ENCODE peak calls at places on chromosomes 12 and 14, in nine cellular contexts. J, A, Z, U, W, S, R, Q and C are unnamed samples.

GRCh38 chr14:101335061-101335661 is 226.1 kb upstream of the DIO3 start:
- DNase-seq in J (no peak), A (no peak), Z (no peak), U (no peak), W (no peak), S (no peak), R (no peak), Q (peak), C (peak)

GRCh38 chr12:124923906-124924734 is 9.7 kb upstream of the UBC start:
- DNase-seq in J (peak), A (no peak), Z (no peak), U (peak), W (no peak), S (no peak), R (no peak), Q (peak), C (peak)

GRCh38 chr14:94392510-94392935 is 4.1 kb upstream of the SERPINA1 start:
- DNase-seq in J (no peak), A (no peak), Z (no peak), U (peak), W (peak), S (peak), R (no peak), Q (no peak), C (peak)

GRCh38 chr12:132700212-132700913 is 10.3 kb upstream of the PGAM5 start:
- DNase-seq in J (peak), A (no peak), Z (no peak), U (no peak), W (no peak), S (no peak), R (no peak), Q (peak), C (peak)

GRCh38 chr14:75832621-75833297 is 149.0 kb downstream of the TGFB3 start:
- DNase-seq in J (no peak), A (no peak), Z (no peak), U (peak), W (no peak), S (peak), R (no peak), Q (no peak), C (peak)

GRCh38 chr12:52434096-52434733 is at the start of gene KRT75:
- DNase-seq in J (no peak), A (no peak), Z (no peak), U (no peak), W (no peak), S (no peak), R (no peak), Q (no peak), C (no peak)

GRCh38 chr12:95446511-95446910 is 27.4 kb upstream of the METAP2 start:
- DNase-seq in J (peak), A (no peak), Z (peak), U (peak), W (no peak), S (no peak), R (no peak), Q (no peak), C (no peak)

GRCh38 chr14:57078054-57078453 is 190.7 kb downstream of the EXOC5 start:
- DNase-seq in J (no peak), A (no peak), Z (no peak), U (no peak), W (no peak), S (no peak), R (no peak), Q (no peak), C (no peak)

GRCh38 chr12:28023156-28023887 is 50.8 kb upstream of the PTHLH start:
- DNase-seq in J (peak), A (peak), Z (no peak), U (peak), W (no peak), S (peak), R (no peak), Q (peak), C (peak)

GRCh38 chr12:70555081-70555480 is 82.1 kb downstream of the PTPRB start:
- DNase-seq in J (no peak), A (no peak), Z (no peak), U (no peak), W (no peak), S (no peak), R (no peak), Q (no peak), C (no peak)

GRCh38 chr12:129719426-129719825 is 184.4 kb downstream of the TMEM132D start:
- DNase-seq in J (no peak), A (no peak), Z (no peak), U (no peak), W (no peak), S (no peak), R (no peak), Q (no peak), C (no peak)

GRCh38 chr12:42124764-42125371 is 19.8 kb downstream of the GXYLT1 start:
- DNase-seq in J (no peak), A (no peak), Z (peak), U (no peak), W (no peak), S (no peak), R (no peak), Q (no peak), C (no peak)

GRCh38 chr12:54246011-54246641 is 33.8 kb downstream of the CBX5 start:
- DNase-seq in J (no peak), A (no peak), Z (no peak), U (no peak), W (no peak), S (no peak), R (no peak), Q (no peak), C (no peak)

GRCh38 chr12:124480469-124481256 is 86.7 kb downstream of the NCOR2 start:
- DNase-seq in J (peak), A (peak), Z (no peak), U (peak), W (peak), S (no peak), R (peak), Q (peak), C (peak)

GRCh38 chr14:68677901-68678300 is 115.0 kb downstream of the ZFP36L1 start:
- DNase-seq in J (no peak), A (no peak), Z (no peak), U (no peak), W (no peak), S (no peak), R (no peak), Q (no peak), C (no peak)

GRCh38 chr12:116498471-116498870 is 60.7 kb upstream of the MAP1LC3B2 start:
- DNase-seq in J (no peak), A (no peak), Z (no peak), U (peak), W (no peak), S (no peak), R (no peak), Q (peak), C (no peak)

GRCh38 chr14:92687681-92688433 is 60.6 kb downstream of the LGMN start:
- DNase-seq in J (peak), A (no peak), Z (peak), U (no peak), W (no peak), S (no peak), R (no peak), Q (no peak), C (peak)

GRCh38 chr12:65493893-65494205 is 215.4 kb downstream of the MSRB3 start:
- DNase-seq in J (no peak), A (no peak), Z (no peak), U (no peak), W (no peak), S (no peak), R (no peak), Q (no peak), C (no peak)

GRCh38 chr14:102993523-102993922 is 63.8 kb downstream of the CDC42BPB start:
- DNase-seq in J (peak), A (peak), Z (no peak), U (peak), W (no peak), S (no peak), R (peak), Q (peak), C (peak)

GRCh38 chr12:95204141-95204866 is 13.0 kb downstream of the FGD6 start:
- DNase-seq in J (peak), A (peak), Z (no peak), U (peak), W (no peak), S (peak), R (peak), Q (peak), C (peak)

GRCh38 chr12:1829306-1829900 is 9.0 kb downstream of the LRTM2 start:
- DNase-seq in J (no peak), A (no peak), Z (peak), U (no peak), W (no peak), S (no peak), R (no peak), Q (no peak), C (no peak)

GRCh38 chr12:107207931-107208515 is 114.7 kb upstream of the CRY1 start:
- DNase-seq in J (no peak), A (no peak), Z (no peak), U (no peak), W (no peak), S (no peak), R (no peak), Q (no peak), C (peak)

GRCh38 chr12:32115404-32116104 is 8.9 kb downstream of the BICD1 start:
- DNase-seq in J (peak), A (peak), Z (no peak), U (peak), W (no peak), S (peak), R (peak), Q (peak), C (peak)